ENCODE peak calls at places on chromosome 20, in five cellular contexts. P is CD8-positive, alpha-beta memory T cell; F is GM23248; K is K562; W is right cardiac atrium. U is an unnamed sample.

GRCh38 chr20:8656335-8656734 is 412.6 kb upstream of the PLCB4 start:
- DNase-seq in W (no peak), K (no peak), F (peak; percentile 17), P (no peak), U (peak; percentile 69)

GRCh38 chr20:36098364-36098763 is 56.2 kb upstream of the EPB41L1 start:
- DNase-seq in F (peak; percentile 75), P (no peak), K (no peak), W (no peak), U (no peak)

GRCh38 chr20:60271597-60271996 is 313.4 kb downstream of the CDH26 start:
- DNase-seq in F (peak; percentile 36), P (no peak), K (no peak), W (no peak), U (no peak)

GRCh38 chr20:34824861-34825529 is 456 bp downstream of the NCOA6 start:
- DNase-seq in P (peak; percentile 69), W (peak; percentile 67), K (peak; percentile 82), F (peak; percentile 85), U (no peak)

GRCh38 chr20:44642203-44643153 is 9.0 kb downstream of the ADA start:
- DNase-seq in F (peak; percentile 87), P (peak; percentile 53), W (peak; percentile 82), K (peak; percentile 49), U (peak; percentile 45)

GRCh38 chr20:44973053-44973452 is 6.7 kb downstream of the STK4 start:
- DNase-seq in P (no peak), W (no peak), K (no peak), F (peak; percentile 44), U (no peak)

GRCh38 chr20:25470045-25470444 is 62.6 kb downstream of the GINS1 start:
- DNase-seq in F (peak; percentile 23), W (no peak), K (peak; percentile 70), P (peak; percentile 39), U (no peak)

GRCh38 chr20:25858495-25859425 is 162.1 kb upstream of the ZNF337 start:
- DNase-seq in W (no peak), F (no peak), K (no peak), P (no peak), U (no peak)

GRCh38 chr20:36205026-36205425 is 31.3 kb upstream of the AAR2 start:
- DNase-seq in W (no peak), P (no peak), F (no peak), K (no peak), U (no peak)

GRCh38 chr20:50663095-50663821 is 28.1 kb downstream of the RIPOR3 start:
- DNase-seq in F (no peak), K (peak; percentile 40), W (no peak), P (no peak), U (no peak)

GRCh38 chr20:53738945-53739798 is 145.5 kb upstream of the ZNF217 start:
- DNase-seq in K (peak; percentile 75), W (no peak), P (no peak), F (peak; percentile 84), U (peak; percentile 32)

GRCh38 chr20:23441850-23442313 is 2.4 kb downstream of the CSTL1 start:
- DNase-seq in K (peak; percentile 77), F (peak; percentile 79), P (peak; percentile 46), W (peak; percentile 44), U (peak; percentile 69)

GRCh38 chr20:24296477-24297380 is 172.7 kb upstream of the SYNDIG1 start:
- DNase-seq in W (no peak), F (no peak), K (no peak), P (no peak), U (no peak)

GRCh38 chr20:48260370-48260769 is 475.1 kb upstream of the SULF2 start:
- DNase-seq in P (no peak), W (no peak), F (no peak), K (no peak), U (no peak)

GRCh38 chr20:44856442-44856841 is 29.1 kb upstream of the YWHAB start:
- DNase-seq in F (no peak), K (no peak), P (no peak), W (no peak), U (no peak)

GRCh38 chr20:51354191-51354768 is 188.2 kb downstream of the NFATC2 start:
- DNase-seq in P (no peak), K (no peak), W (no peak), F (peak; percentile 76), U (no peak)

GRCh38 chr20:56831795-56832194 is 202.7 kb downstream of the TFAP2C start:
- DNase-seq in W (no peak), K (no peak), F (no peak), P (no peak), U (no peak)

GRCh38 chr20:16349518-16350295 is 223.5 kb downstream of the KIF16B start:
- DNase-seq in F (peak; percentile 75), P (no peak), W (no peak), K (no peak), U (no peak)

GRCh38 chr20:17806739-17807441 is 107.1 kb downstream of the BANF2 start:
- DNase-seq in K (peak; percentile 20), F (peak; percentile 83), P (no peak), W (peak; percentile 88), U (no peak)

GRCh38 chr20:40860487-40860902 is 168.1 kb upstream of the TOP1 start:
- DNase-seq in K (no peak), W (no peak), F (peak; percentile 52), P (no peak), U (no peak)

GRCh38 chr20:388034-388994 is 7.8 kb downstream of the TRIB3 start:
- DNase-seq in P (no peak), K (no peak), F (no peak), W (no peak), U (no peak)

DNA sequence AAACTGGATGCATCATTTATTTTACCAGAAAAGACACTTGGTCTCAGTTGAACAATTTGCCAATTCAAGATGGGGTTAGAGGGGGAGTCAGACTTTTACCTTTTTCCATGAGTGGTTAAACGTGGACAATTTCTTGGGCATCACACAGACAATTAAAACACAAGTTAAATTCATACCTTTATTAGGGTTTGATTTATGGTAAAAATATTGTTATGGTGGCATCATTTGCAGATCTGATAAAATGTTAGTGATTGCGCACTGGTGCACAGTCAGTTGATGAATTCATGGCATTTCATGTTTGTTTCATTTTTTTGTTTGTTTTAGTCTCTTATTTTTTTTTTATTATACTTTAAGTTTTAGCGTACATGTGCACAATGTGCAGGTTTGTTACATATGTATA is 399.9 kb downstream of the DOK5 start:
- DNase-seq in K (no peak), W (no peak), F (no peak), P (no peak), U (no peak)
- H3K9me3 ChIP-seq in K (no peaks in the 10 kb centered on the region), W (no peaks in the 10 kb centered on the region), F (no peaks in the 10 kb centered on the region), P (no peaks in the 10 kb centered on the region), U (no peaks in the 10 kb centered on the region)

GRCh38 chr20:5316188-5317158 is at the start of gene PROKR2:
- DNase-seq in K (no peak), F (peak; percentile 4), P (no peak), W (no peak), U (peak; percentile 15)
- H3K4me1 ChIP-seq in K (no peaks in the 10 kb centered on the region), F (no peaks in the 10 kb centered on the region), P (no peaks in the 10 kb centered on the region), W (no peaks in the 10 kb centered on the region), U (no peaks in the 10 kb centered on the region)

GRCh38 chr20:63497946-63498935 is 642 bp downstream of the EEF1A2 start:
- DNase-seq in K (peak; percentile 40), F (peak; percentile 79), P (no peak), W (peak; percentile 63), U (no peak)
- H3K4me3 ChIP-seq in K (peak overlapping the region; percentile 46), F (no peak overlapping the region), P (no peak overlapping the region), W (peak overlapping the region; percentile 71), U (peak overlapping the region; percentile 68)

GRCh38 chr20:63708301-63709148 is 686 bp downstream of the ZGPAT start:
- DNase-seq in F (peak; percentile 56), K (no peak), W (peak; percentile 28), P (no peak), U (no peak)
- H3K9me3 ChIP-seq in F (no peaks in the 10 kb centered on the region), K (no peaks in the 10 kb centered on the region), W (no peaks in the 10 kb centered on the region), P (no peaks in the 10 kb centered on the region), U (no peaks in the 10 kb centered on the region)

DNA sequence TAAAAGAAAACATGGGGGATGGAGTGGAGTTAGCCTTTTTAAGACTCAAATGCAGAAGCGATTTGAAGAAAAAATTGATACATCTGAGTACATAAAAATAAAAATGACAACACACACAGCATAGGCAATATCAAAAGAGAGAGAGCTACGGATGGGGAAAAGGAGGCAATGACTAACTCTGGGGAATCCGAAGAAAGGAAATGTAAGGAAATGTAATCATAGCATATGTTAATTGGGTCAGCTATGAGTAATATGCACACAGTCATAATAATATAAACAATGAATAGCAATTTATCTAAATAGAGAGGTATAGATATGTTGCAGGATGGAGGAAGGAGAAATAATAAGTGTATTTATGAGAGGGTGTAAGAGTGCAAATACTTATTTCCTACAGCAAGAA is 83.4 kb downstream of the NOL4L start:
- DNase-seq in F (peak; percentile 35), P (no peak), K (no peak), W (no peak), U (no peak)
- H3K4me1 ChIP-seq in F (peaks cover 10% of the 10 kb centered on the region), P (no peaks in the 10 kb centered on the region), K (peaks cover 5% of the 10 kb centered on the region), W (no peaks in the 10 kb centered on the region), U (no peaks in the 10 kb centered on the region)

GRCh38 chr20:62045529-62046277 is 20.0 kb downstream of the TAF4 start:
- DNase-seq in F (no peak), P (no peak), K (no peak), W (no peak), U (no peak)

GRCh38 chr20:62045118-62045517 is 20.6 kb downstream of the TAF4 start:
- DNase-seq in F (no peak), P (no peak), K (no peak), W (no peak), U (no peak)

GRCh38 chr20:62043131-62043914 is 22.4 kb downstream of the TAF4 start:
- DNase-seq in F (peak; percentile 16), K (peak; percentile 55), P (no peak), W (no peak), U (no peak)

GRCh38 chr20:62046431-62046830 is 19.2 kb downstream of the TAF4 start:
- DNase-seq in K (no peak), W (no peak), P (no peak), F (no peak), U (no peak)

DNA sequence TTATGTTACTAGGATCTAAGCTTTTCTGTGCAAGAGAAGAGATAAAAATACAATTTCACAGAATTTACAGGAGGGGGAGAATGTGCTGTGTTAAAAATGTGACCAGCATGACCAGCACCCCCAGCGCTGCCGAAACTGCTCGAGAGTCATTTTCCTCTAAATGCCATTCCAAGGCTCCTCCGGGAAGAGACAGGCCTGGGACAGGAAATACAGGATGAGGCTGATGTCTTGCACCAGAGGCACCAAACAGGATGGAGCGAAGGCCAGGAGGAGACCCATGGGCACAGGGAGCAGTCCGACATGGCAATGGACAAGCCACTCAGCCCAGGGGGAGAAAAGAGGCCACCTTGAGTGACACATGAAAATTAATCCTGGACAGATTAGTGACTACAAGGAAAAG is 21.0 kb downstream of the TAF4 start:
- DNase-seq in F (no peak), K (no peak), W (no peak), P (no peak), U (no peak)
- H3K4me3 ChIP-seq in F (no peak overlapping the region), K (no peak overlapping the region), W (no peak overlapping the region), P (no peak overlapping the region), U (no peak overlapping the region)

GRCh38 chr20:13205848-13206434 is 15.1 kb upstream of the ISM1 start:
- DNase-seq in P (no peak), K (no peak), F (no peak), W (no peak), U (no peak)

GRCh38 chr20:13202553-13202952 is 18.5 kb upstream of the ISM1 start:
- DNase-seq in W (no peak), P (no peak), F (no peak), K (no peak), U (peak; percentile 49)

GRCh38 chr20:13211956-13212618 is 9.0 kb upstream of the ISM1 start:
- DNase-seq in W (no peak), P (no peak), F (peak; percentile 25), K (no peak), U (no peak)

GRCh38 chr20:13205402-13205801 is 15.7 kb upstream of the ISM1 start:
- DNase-seq in F (no peak), K (no peak), P (no peak), W (no peak), U (no peak)

GRCh38 chr20:13207016-13207415 is 14.1 kb upstream of the ISM1 start:
- DNase-seq in F (no peak), P (no peak), W (no peak), K (no peak), U (no peak)
- H3K9me3 ChIP-seq in F (no peaks in the 10 kb centered on the region), P (no peaks in the 10 kb centered on the region), W (no peaks in the 10 kb centered on the region), K (no peaks in the 10 kb centered on the region), U (no peaks in the 10 kb centered on the region)

U was measured in HAP-1.